ENCODE peak calls at places on chromosomes 2 and 18, in ten cellular contexts. Y, S, E, Q, O, G, J, C, F and T are unnamed samples.

GRCh38 chr2:133457862-133458261 is 110.4 kb downstream of the NCKAP5 start:
- DNase-seq in Y (no peak), S (no peak), E (no peak), Q (no peak), O (no peak), G (no peak), J (no peak), C (no peak), F (no peak), T (no peak)

GRCh38 chr2:171134624-171135230 is 26.0 kb downstream of the TLK1 start:
- DNase-seq in Y (no peak), S (no peak), E (no peak), Q (no peak), O (peak), G (no peak), J (no peak), C (no peak), F (no peak), T (no peak)

GRCh38 chr2:164328310-164328709 is 293.0 kb downstream of the GRB14 start:
- DNase-seq in Y (no peak), S (no peak), E (no peak), Q (no peak), O (no peak), G (no peak), J (no peak), C (no peak), F (no peak), T (no peak)

GRCh38 chr18:45370190-45371010 is 244.9 kb upstream of the SLC14A2 start:
- DNase-seq in Y (no peak), S (no peak), E (no peak), Q (no peak), O (peak), G (no peak), J (no peak), C (peak), F (no peak), T (no peak)

GRCh38 chr18:51044928-51045587 is 15.0 kb downstream of the SMAD4 start:
- DNase-seq in Y (no peak), S (no peak), E (no peak), Q (no peak), O (no peak), G (no peak), J (no peak), C (no peak), F (no peak), T (no peak)

GRCh38 chr2:126270587-126270986 is 385.4 kb upstream of the GYPC start:
- DNase-seq in Y (no peak), S (no peak), E (no peak), Q (no peak), O (no peak), G (no peak), J (no peak), C (no peak), F (no peak), T (no peak)

GRCh38 chr18:10406172-10406663 is 48.2 kb upstream of the APCDD1 start:
- DNase-seq in Y (no peak), S (no peak), E (no peak), Q (no peak), O (no peak), G (no peak), J (peak), C (no peak), F (no peak), T (no peak)

GRCh38 chr18:51028201-51028805 is 1.7 kb upstream of the SMAD4 start:
- DNase-seq in Y (no peak), S (no peak), E (no peak), Q (no peak), O (no peak), G (no peak), J (no peak), C (no peak), F (no peak), T (no peak)

GRCh38 chr2:216116418-216116817 is 7.3 kb downstream of the XRCC5 start:
- DNase-seq in Y (no peak), S (no peak), E (no peak), Q (no peak), O (no peak), G (no peak), J (peak), C (no peak), F (no peak), T (no peak)

GRCh38 chr2:236608710-236609109 is 39.1 kb downstream of the ACKR3 start:
- DNase-seq in Y (no peak), S (no peak), E (no peak), Q (no peak), O (no peak), G (no peak), J (no peak), C (no peak), F (no peak), T (no peak)

GRCh38 chr18:23422751-23423418 is 30.2 kb upstream of the RIOK3 start:
- DNase-seq in Y (peak), S (peak), E (peak), Q (no peak), O (peak), G (peak), J (no peak), C (peak), F (no peak), T (peak)

GRCh38 chr2:211055438-211055837 is 499.0 kb downstream of the CPS1 start:
- DNase-seq in Y (no peak), S (no peak), E (no peak), Q (no peak), O (peak), G (no peak), J (peak), C (no peak), F (peak), T (no peak)

GRCh38 chr18:3885209-3885792 is 435.3 kb downstream of the TGIF1 start:
- DNase-seq in Y (no peak), S (no peak), E (no peak), Q (no peak), O (no peak), G (no peak), J (no peak), C (no peak), F (no peak), T (no peak)

GRCh38 chr18:6150481-6150880 is 255.2 kb upstream of the TMEM200C start:
- DNase-seq in Y (no peak), S (no peak), E (no peak), Q (no peak), O (no peak), G (no peak), J (no peak), C (no peak), F (no peak), T (no peak)

GRCh38 chr2:183951636-183952035 is 646.7 kb upstream of the ZNF804A start:
- DNase-seq in Y (no peak), S (peak), E (no peak), Q (no peak), O (peak), G (no peak), J (no peak), C (no peak), F (no peak), T (no peak)

GRCh38 chr2:128273469-128274081 is 45.1 kb downstream of the HS6ST1 start:
- DNase-seq in Y (peak), S (no peak), E (no peak), Q (peak), O (no peak), G (no peak), J (no peak), C (no peak), F (no peak), T (no peak)

GRCh38 chr2:128274218-128274617 is 44.5 kb downstream of the HS6ST1 start:
- DNase-seq in Y (no peak), S (no peak), E (no peak), Q (no peak), O (no peak), G (no peak), J (no peak), C (no peak), F (no peak), T (no peak)

GRCh38 chr2:128277961-128278681 is 40.5 kb downstream of the HS6ST1 start:
- DNase-seq in Y (peak), S (no peak), E (no peak), Q (peak), O (no peak), G (no peak), J (no peak), C (peak), F (no peak), T (peak)

GRCh38 chr2:128276878-128277675 is 41.6 kb downstream of the HS6ST1 start:
- DNase-seq in Y (peak), S (no peak), E (no peak), Q (peak), O (no peak), G (no peak), J (no peak), C (peak), F (no peak), T (no peak)

GRCh38 chr2:128275498-128276045 is 43.1 kb downstream of the HS6ST1 start:
- DNase-seq in Y (peak), S (no peak), E (no peak), Q (peak), O (no peak), G (no peak), J (no peak), C (peak), F (no peak), T (no peak)
- TF ChIP-seq CTCF in Y (no peak), S (no peak), E (no peak), Q (no peak), O (no peak), G (no peak), J (no peak), C (no peak), F (no peak), T (no peak)

GRCh38 chr2:10914272-10914693 is 2.5 kb downstream of the KCNF1 start:
- DNase-seq in Y (peak), S (no peak), E (no peak), Q (peak), O (peak), G (no peak), J (no peak), C (no peak), F (peak), T (no peak)
- TF ChIP-seq CTCF in Y (no peak), S (peak), E (no peak), Q (peak), O (no peak), G (no peak), J (no peak), C (no peak), F (no peak), T (no peak)

GRCh38 chr2:48727560-48727959 is 28.0 kb downstream of the LHCGR start:
- DNase-seq in Y (no peak), S (no peak), E (no peak), Q (no peak), O (no peak), G (no peak), J (no peak), C (no peak), F (no peak), T (no peak)
- TF ChIP-seq CTCF in Y (no peak), S (no peak), E (no peak), Q (peak), O (no peak), G (no peak), J (no peak), C (no peak), F (no peak), T (no peak)

DNA sequence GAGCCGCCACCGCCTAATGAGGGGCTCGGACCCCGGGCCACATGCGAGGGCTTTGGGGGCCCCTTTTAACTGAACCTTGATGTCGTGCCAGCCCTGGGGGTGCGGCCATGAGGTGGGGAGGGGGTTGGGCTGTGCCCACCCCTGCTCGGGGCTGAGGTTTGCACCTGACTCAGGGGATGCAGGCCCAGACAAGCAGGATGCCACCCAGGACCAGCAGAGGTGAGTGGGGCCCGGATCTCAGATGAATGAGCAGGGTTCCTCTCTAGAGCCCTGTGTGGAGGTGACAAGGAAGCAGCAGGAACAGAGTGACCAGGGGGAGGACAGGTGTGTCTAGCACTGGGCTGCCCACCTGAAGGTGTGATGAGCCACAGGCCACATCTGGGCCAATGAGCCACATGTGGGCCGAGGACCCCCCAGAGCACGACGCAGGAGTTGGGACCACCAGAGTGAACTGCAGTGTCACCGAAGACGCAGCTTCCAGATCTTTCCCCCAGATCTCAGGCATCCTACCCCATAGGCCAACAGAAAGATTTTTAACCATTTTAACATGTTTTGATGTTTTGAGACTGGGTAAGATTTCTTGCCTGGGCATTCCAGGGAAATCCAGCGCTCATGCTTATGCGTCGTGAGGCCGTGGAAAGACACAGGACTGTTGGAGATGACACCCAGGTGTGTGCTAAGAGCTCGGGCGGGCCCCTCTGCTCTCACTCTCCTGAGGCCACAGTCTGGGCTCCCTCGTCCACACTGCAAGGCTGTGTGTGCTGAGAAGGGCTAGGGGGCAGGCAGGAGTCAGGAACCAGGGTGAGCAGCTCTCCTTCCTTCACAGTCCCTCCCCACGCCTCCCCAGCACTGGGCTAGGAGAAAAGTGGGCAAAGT is 73.6 kb downstream of the DDX1 start:
- DNase-seq in Y (no peak), S (no peak), E (no peak), Q (no peak), O (no peak), G (no peak), J (no peak), C (no peak), F (no peak), T (no peak)
- TF ChIP-seq CTCF in Y (no peak), S (no peak), E (no peak), Q (no peak), O (no peak), G (no peak), J (no peak), C (no peak), F (no peak), T (no peak)

GRCh38 chr2:74198461-74199274 is at the start of gene MTHFD2:
- DNase-seq in Y (peak), S (peak), E (peak), Q (peak), O (peak), G (peak), J (peak), C (peak), F (peak), T (peak)
- TF ChIP-seq CTCF in Y (peak), S (peak), E (peak), Q (peak), O (peak), G (peak), J (peak), C (no peak), F (peak), T (peak)

GRCh38 chr2:65351234-65351947 is 81.0 kb downstream of the SPRED2 start:
- DNase-seq in Y (no peak), S (no peak), E (no peak), Q (no peak), O (peak), G (no peak), J (no peak), C (no peak), F (no peak), T (no peak)

GRCh38 chr2:65351948-65352595 is 80.3 kb downstream of the SPRED2 start:
- DNase-seq in Y (no peak), S (no peak), E (no peak), Q (no peak), O (no peak), G (no peak), J (no peak), C (no peak), F (no peak), T (no peak)

GRCh38 chr2:65354773-65355172 is 77.6 kb downstream of the SPRED2 start:
- DNase-seq in Y (no peak), S (peak), E (no peak), Q (no peak), O (no peak), G (no peak), J (no peak), C (no peak), F (no peak), T (no peak)

GRCh38 chr2:65353927-65354326 is 78.5 kb downstream of the SPRED2 start:
- DNase-seq in Y (no peak), S (no peak), E (no peak), Q (no peak), O (no peak), G (no peak), J (no peak), C (no peak), F (no peak), T (no peak)

DNA sequence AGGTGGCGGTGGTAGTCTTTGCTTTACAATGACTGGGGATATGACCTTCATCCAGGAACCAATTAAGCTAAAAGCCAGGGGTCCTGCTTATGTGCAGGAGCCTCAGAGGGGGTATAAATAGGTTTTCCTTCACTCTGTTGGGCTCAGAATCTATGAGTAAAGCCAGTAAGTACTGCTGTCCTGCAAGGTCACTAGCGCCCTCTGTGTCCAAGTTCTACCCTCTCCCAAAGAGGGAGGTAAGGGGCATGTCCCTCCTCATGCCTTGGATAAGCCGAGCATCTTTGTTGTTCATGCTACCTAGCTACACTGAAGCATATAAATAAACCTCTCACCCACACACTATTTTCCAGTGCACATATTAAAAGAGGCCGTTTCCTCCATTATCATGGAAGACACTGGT is 79.4 kb downstream of the SPRED2 start:
- DNase-seq in Y (no peak), S (no peak), E (no peak), Q (no peak), O (no peak), G (no peak), J (no peak), C (no peak), F (peak), T (no peak)
- TF ChIP-seq CTCF in Y (no peak), S (no peak), E (no peak), Q (no peak), O (no peak), G (no peak), J (no peak), C (no peak), F (no peak), T (no peak)